ENCODE peak calls at places on chromosomes 4 and X, in nine cellular contexts. One of them, this sample, is unnamed.

GRCh38 chrX:26851981-26852380 is 611.2 kb downstream of the PPP4R3C start:
- DNase-seq in brain microvascular endothelial cell: peak; percentile 23
- DNase-seq in transverse colon: no peak
- DNase-seq in cardiac muscle cell: peak; percentile 40
- DNase-seq in fibroblast of lung: peak; percentile 1
- DNase-seq in K562: no peak
- DNase-seq in fibroblast of mammary gland: peak; percentile 0
- DNase-seq in kidney epithelial cell: no peak
- DNase-seq in heart right ventricle: no peak
- DNase-seq in this sample: no peak

GRCh38 chr4:820230-821172 is 5.4 kb downstream of the CPLX1 start:
- DNase-seq in brain microvascular endothelial cell: no peak
- DNase-seq in transverse colon: no peak
- DNase-seq in cardiac muscle cell: no peak
- DNase-seq in fibroblast of lung: no peak
- DNase-seq in K562: no peak
- DNase-seq in fibroblast of mammary gland: no peak
- DNase-seq in kidney epithelial cell: no peak
- DNase-seq in heart right ventricle: no peak
- DNase-seq in this sample: no peak

GRCh38 chr4:8528713-8529112 is 51.5 kb upstream of the GPR78 start:
- DNase-seq in brain microvascular endothelial cell: peak; percentile 74
- DNase-seq in transverse colon: no peak
- DNase-seq in cardiac muscle cell: no peak
- DNase-seq in fibroblast of lung: peak; percentile 82
- DNase-seq in K562: no peak
- DNase-seq in fibroblast of mammary gland: peak; percentile 77
- DNase-seq in kidney epithelial cell: peak; percentile 77
- DNase-seq in heart right ventricle: no peak
- DNase-seq in this sample: no peak

GRCh38 chrX:85995641-85996040 is 51.7 kb downstream of the CHM start:
- DNase-seq in brain microvascular endothelial cell: no peak
- DNase-seq in transverse colon: no peak
- DNase-seq in cardiac muscle cell: no peak
- DNase-seq in fibroblast of lung: no peak
- DNase-seq in K562: no peak
- DNase-seq in fibroblast of mammary gland: no peak
- DNase-seq in kidney epithelial cell: no peak
- DNase-seq in heart right ventricle: no peak
- DNase-seq in this sample: no peak

GRCh38 chrX:147803948-147804347 is 107.8 kb upstream of the FMR1 start:
- DNase-seq in brain microvascular endothelial cell: no peak
- DNase-seq in transverse colon: no peak
- DNase-seq in cardiac muscle cell: peak; percentile 34
- DNase-seq in fibroblast of lung: no peak
- DNase-seq in K562: peak; percentile 5
- DNase-seq in fibroblast of mammary gland: peak; percentile 2
- DNase-seq in kidney epithelial cell: no peak
- DNase-seq in heart right ventricle: peak; percentile 2
- DNase-seq in this sample: no peak

GRCh38 chr4:132227349-132228165 is 921.5 kb upstream of the PCDH10 start:
- DNase-seq in brain microvascular endothelial cell: peak; percentile 9
- DNase-seq in transverse colon: no peak
- DNase-seq in cardiac muscle cell: peak; percentile 65
- DNase-seq in fibroblast of lung: peak; percentile 43
- DNase-seq in K562: peak; percentile 10
- DNase-seq in fibroblast of mammary gland: peak; percentile 25
- DNase-seq in kidney epithelial cell: no peak
- DNase-seq in heart right ventricle: no peak
- DNase-seq in this sample: no peak

GRCh38 chr4:83691998-83692397 is 156.1 kb downstream of the GPAT3 start:
- DNase-seq in brain microvascular endothelial cell: no peak
- DNase-seq in transverse colon: no peak
- DNase-seq in cardiac muscle cell: no peak
- DNase-seq in fibroblast of lung: no peak
- DNase-seq in K562: no peak
- DNase-seq in fibroblast of mammary gland: no peak
- DNase-seq in kidney epithelial cell: no peak
- DNase-seq in heart right ventricle: no peak
- DNase-seq in this sample: no peak

GRCh38 chrX:54934890-54935289 is 14.3 kb downstream of the TRO start:
- DNase-seq in brain microvascular endothelial cell: no peak
- DNase-seq in transverse colon: no peak
- DNase-seq in cardiac muscle cell: no peak
- DNase-seq in fibroblast of lung: no peak
- DNase-seq in K562: no peak
- DNase-seq in fibroblast of mammary gland: no peak
- DNase-seq in kidney epithelial cell: no peak
- DNase-seq in heart right ventricle: no peak
- DNase-seq in this sample: no peak

GRCh38 chr4:165828928-165829327 is 44.1 kb upstream of the TLL1 start:
- DNase-seq in brain microvascular endothelial cell: no peak
- DNase-seq in transverse colon: no peak
- DNase-seq in cardiac muscle cell: no peak
- DNase-seq in fibroblast of lung: peak; percentile 5
- DNase-seq in K562: no peak
- DNase-seq in fibroblast of mammary gland: no peak
- DNase-seq in kidney epithelial cell: no peak
- DNase-seq in heart right ventricle: no peak
- DNase-seq in this sample: no peak

GRCh38 chrX:121831601-121832000 is 784.2 kb downstream of the GLUD2 start:
- DNase-seq in brain microvascular endothelial cell: no peak
- DNase-seq in transverse colon: no peak
- DNase-seq in cardiac muscle cell: no peak
- DNase-seq in fibroblast of lung: peak; percentile 69
- DNase-seq in K562: no peak
- DNase-seq in fibroblast of mammary gland: peak; percentile 8
- DNase-seq in kidney epithelial cell: no peak
- DNase-seq in heart right ventricle: no peak
- DNase-seq in this sample: no peak

DNA sequence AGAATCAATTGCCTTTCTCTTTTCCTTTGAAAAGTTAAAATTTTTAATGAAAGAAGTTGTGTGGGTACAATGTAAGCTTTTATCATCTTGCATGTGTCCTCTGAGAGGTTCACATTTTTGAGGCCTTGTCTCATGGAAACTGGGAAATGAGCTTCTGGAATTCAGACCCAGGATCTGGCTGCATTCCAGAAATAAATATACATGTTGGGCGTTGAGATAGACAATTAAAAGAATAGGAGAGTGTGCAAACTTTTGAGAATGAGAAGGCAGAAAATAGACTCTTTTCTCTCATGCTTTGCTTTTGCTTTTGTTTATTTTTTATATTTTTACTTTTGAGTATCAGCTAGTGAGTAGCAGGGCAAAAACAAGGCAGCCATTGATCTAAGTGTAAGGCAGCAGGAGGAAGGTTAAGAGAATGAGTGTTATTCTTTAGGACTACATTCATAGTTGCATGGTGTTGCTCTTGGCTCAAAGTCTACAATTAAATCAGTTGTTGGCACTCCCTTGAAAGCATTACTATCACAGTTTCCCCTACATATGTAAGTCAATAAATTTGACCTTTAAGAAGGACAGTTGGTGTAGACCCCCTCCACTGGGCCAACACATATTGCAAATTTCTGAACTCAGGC is 12.4 kb downstream of the SHROOM3 start:
- DNase-seq in brain microvascular endothelial cell: peak; percentile 35
- DNase-seq in transverse colon: no peak
- DNase-seq in cardiac muscle cell: no peak
- DNase-seq in fibroblast of lung: peak; percentile 90
- DNase-seq in K562: no peak
- DNase-seq in fibroblast of mammary gland: no peak
- DNase-seq in kidney epithelial cell: no peak
- DNase-seq in heart right ventricle: no peak
- DNase-seq in this sample: no peak
- TF ChIP-seq CTCF in brain microvascular endothelial cell: peak; percentile 5
- TF ChIP-seq CTCF in transverse colon: no peak
- TF ChIP-seq CTCF in cardiac muscle cell: no peak
- TF ChIP-seq CTCF in fibroblast of lung: no peak
- TF ChIP-seq CTCF in K562: no peak
- TF ChIP-seq CTCF in fibroblast of mammary gland: no peak
- TF ChIP-seq CTCF in kidney epithelial cell: no peak
- TF ChIP-seq CTCF in heart right ventricle: no peak
- TF ChIP-seq CTCF in this sample: no peak

DNA sequence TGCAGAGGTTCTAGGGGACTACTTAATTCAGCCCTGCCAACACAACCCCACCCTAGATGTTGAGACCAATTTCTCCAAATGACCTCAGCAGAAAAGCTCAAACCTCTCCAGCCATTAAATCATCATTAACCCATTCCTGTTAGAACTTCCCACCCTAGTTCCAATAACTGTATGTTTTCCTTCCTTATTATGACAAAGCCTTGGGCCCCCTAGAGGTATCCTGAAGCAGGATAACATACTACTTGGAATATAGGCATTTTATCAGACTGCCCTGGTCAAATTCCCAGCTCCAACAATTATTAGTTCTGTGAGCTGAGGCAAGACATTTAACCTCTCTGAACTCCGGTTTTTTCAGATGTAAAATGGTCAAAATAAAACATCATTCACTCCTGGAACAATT is 244.6 kb upstream of the TENM3 start:
- DNase-seq in brain microvascular endothelial cell: no peak
- DNase-seq in transverse colon: no peak
- DNase-seq in cardiac muscle cell: no peak
- DNase-seq in fibroblast of lung: no peak
- DNase-seq in K562: no peak
- DNase-seq in fibroblast of mammary gland: no peak
- DNase-seq in kidney epithelial cell: no peak
- DNase-seq in heart right ventricle: no peak
- DNase-seq in this sample: no peak
- TF ChIP-seq CTCF in brain microvascular endothelial cell: peak; percentile 37
- TF ChIP-seq CTCF in transverse colon: no peak
- TF ChIP-seq CTCF in cardiac muscle cell: peak; percentile 13
- TF ChIP-seq CTCF in fibroblast of lung: peak; percentile 27
- TF ChIP-seq CTCF in K562: no peak
- TF ChIP-seq CTCF in fibroblast of mammary gland: peak; percentile 26
- TF ChIP-seq CTCF in kidney epithelial cell: no peak
- TF ChIP-seq CTCF in heart right ventricle: no peak
- TF ChIP-seq CTCF in this sample: peak; percentile 21

DNA sequence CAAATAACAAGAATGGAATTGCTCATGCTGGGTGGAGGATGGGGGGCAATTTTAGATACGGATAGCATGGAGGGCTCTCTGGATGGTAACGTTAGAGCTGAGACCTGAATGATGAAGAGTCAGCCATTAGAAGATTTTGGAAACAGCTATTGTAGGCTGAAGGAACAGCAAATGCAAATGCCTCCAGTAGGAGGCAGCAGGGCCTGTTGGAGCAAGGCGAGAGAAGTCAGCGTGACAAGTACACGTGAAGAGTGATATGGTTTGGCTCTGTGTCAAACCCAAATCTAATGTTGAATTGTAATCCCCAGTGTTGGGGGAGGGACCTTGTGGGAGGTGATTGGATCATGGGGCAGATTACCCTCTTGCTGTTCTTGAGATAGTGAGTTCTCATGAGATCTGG is 59.3 kb upstream of the SOD3 start:
- DNase-seq in brain microvascular endothelial cell: peak; percentile 11
- DNase-seq in transverse colon: peak; percentile 17
- DNase-seq in cardiac muscle cell: no peak
- DNase-seq in fibroblast of lung: no peak
- DNase-seq in K562: no peak
- DNase-seq in fibroblast of mammary gland: peak; percentile 52
- DNase-seq in kidney epithelial cell: no peak
- DNase-seq in heart right ventricle: no peak
- DNase-seq in this sample: no peak
- TF ChIP-seq CTCF in brain microvascular endothelial cell: peak; percentile 56
- TF ChIP-seq CTCF in transverse colon: peak; percentile 15
- TF ChIP-seq CTCF in cardiac muscle cell: peak; percentile 55
- TF ChIP-seq CTCF in fibroblast of lung: peak; percentile 36
- TF ChIP-seq CTCF in K562: peak; percentile 53
- TF ChIP-seq CTCF in fibroblast of mammary gland: peak; percentile 65
- TF ChIP-seq CTCF in kidney epithelial cell: peak; percentile 15
- TF ChIP-seq CTCF in heart right ventricle: peak; percentile 36
- TF ChIP-seq CTCF in this sample: peak; percentile 39

GRCh38 chr4:98027827-98028226 is 115.4 kb downstream of the STPG2 start:
- DNase-seq in brain microvascular endothelial cell: peak; percentile 28
- DNase-seq in transverse colon: no peak
- DNase-seq in cardiac muscle cell: peak; percentile 23
- DNase-seq in fibroblast of lung: peak; percentile 10
- DNase-seq in K562: no peak
- DNase-seq in fibroblast of mammary gland: peak; percentile 5
- DNase-seq in kidney epithelial cell: peak; percentile 31
- DNase-seq in heart right ventricle: no peak
- DNase-seq in this sample: no peak
- TF ChIP-seq CTCF in brain microvascular endothelial cell: peak; percentile 40
- TF ChIP-seq CTCF in transverse colon: no peak
- TF ChIP-seq CTCF in cardiac muscle cell: no peak
- TF ChIP-seq CTCF in fibroblast of lung: no peak
- TF ChIP-seq CTCF in K562: no peak
- TF ChIP-seq CTCF in fibroblast of mammary gland: no peak
- TF ChIP-seq CTCF in kidney epithelial cell: peak; percentile 43
- TF ChIP-seq CTCF in heart right ventricle: no peak
- TF ChIP-seq CTCF in this sample: no peak

GRCh38 chr4:46653842-46654241 is 255.2 kb downstream of the COX7B2 start:
- DNase-seq in brain microvascular endothelial cell: no peak
- DNase-seq in transverse colon: no peak
- DNase-seq in cardiac muscle cell: no peak
- DNase-seq in fibroblast of lung: no peak
- DNase-seq in K562: no peak
- DNase-seq in fibroblast of mammary gland: no peak
- DNase-seq in kidney epithelial cell: no peak
- DNase-seq in heart right ventricle: no peak
- DNase-seq in this sample: no peak

GRCh38 chr4:46649390-46649789 is 259.5 kb upstream of the GABRA2 start:
- DNase-seq in brain microvascular endothelial cell: no peak
- DNase-seq in transverse colon: no peak
- DNase-seq in cardiac muscle cell: no peak
- DNase-seq in fibroblast of lung: no peak
- DNase-seq in K562: no peak
- DNase-seq in fibroblast of mammary gland: no peak
- DNase-seq in kidney epithelial cell: no peak
- DNase-seq in heart right ventricle: no peak
- DNase-seq in this sample: no peak

GRCh38 chr4:46645092-46645491 is 255.2 kb upstream of the GABRA2 start:
- DNase-seq in brain microvascular endothelial cell: no peak
- DNase-seq in transverse colon: no peak
- DNase-seq in cardiac muscle cell: no peak
- DNase-seq in fibroblast of lung: no peak
- DNase-seq in K562: no peak
- DNase-seq in fibroblast of mammary gland: no peak
- DNase-seq in kidney epithelial cell: no peak
- DNase-seq in heart right ventricle: no peak
- DNase-seq in this sample: no peak

DNA sequence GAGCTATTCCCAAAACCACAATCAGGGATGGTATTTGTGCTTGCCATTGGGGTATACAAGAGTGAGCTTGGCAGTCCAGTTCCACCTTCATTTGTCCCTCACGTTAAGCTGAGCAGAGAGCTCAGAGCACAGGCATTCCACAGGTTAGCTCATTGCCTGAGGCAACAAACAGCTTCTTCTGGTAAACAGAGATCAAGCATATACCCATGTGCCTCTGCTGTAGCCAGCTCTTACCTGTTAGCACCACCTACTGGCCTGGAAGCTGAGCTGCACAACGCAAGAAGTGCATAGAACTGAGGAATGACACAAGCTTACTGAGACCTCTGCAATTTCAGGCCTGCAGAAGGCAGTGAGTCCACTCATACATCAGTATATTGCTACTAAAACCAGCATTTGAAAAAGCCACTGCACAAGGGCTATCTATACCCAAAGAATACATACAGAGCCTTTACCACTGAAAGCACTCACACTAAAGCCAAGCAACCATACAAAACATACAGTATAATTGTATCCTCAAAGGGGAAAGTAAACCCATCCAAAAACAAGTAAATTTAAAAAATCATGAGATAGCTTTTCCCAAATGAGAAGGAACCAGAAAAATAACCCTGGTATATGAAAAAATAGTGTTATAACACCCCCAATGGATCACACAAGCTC is 258.3 kb upstream of the GABRA2 start:
- DNase-seq in brain microvascular endothelial cell: no peak
- DNase-seq in transverse colon: peak; percentile 16
- DNase-seq in cardiac muscle cell: peak; percentile 35
- DNase-seq in fibroblast of lung: peak; percentile 1
- DNase-seq in K562: peak; percentile 9
- DNase-seq in fibroblast of mammary gland: peak; percentile 20
- DNase-seq in kidney epithelial cell: no peak
- DNase-seq in heart right ventricle: no peak
- DNase-seq in this sample: no peak
- TF ChIP-seq CTCF in brain microvascular endothelial cell: peak; percentile 59
- TF ChIP-seq CTCF in transverse colon: peak; percentile 30
- TF ChIP-seq CTCF in cardiac muscle cell: peak; percentile 71
- TF ChIP-seq CTCF in fibroblast of lung: peak; percentile 53
- TF ChIP-seq CTCF in K562: peak; percentile 31
- TF ChIP-seq CTCF in fibroblast of mammary gland: peak; percentile 36
- TF ChIP-seq CTCF in kidney epithelial cell: peak; percentile 63
- TF ChIP-seq CTCF in heart right ventricle: no peak
- TF ChIP-seq CTCF in this sample: no peak

This sample was measured in AG09309.